ENCODE peak calls at places on chromosomes 13 and 19, in eight cellular contexts. One of them, this sample, is unnamed.

GRCh38 chr13:57632276-57633140 is 964 bp downstream of the PCDH17 start:
- DNase-seq in SK-N-SH: peak; percentile 54
- DNase-seq in GM23338: peak; percentile 65
- DNase-seq in PC-3: no peak
- DNase-seq in MM.1S: no peak
- DNase-seq in PC-9: no peak
- DNase-seq in HCT116: no peak
- DNase-seq in hepatocyte: peak; percentile 47
- DNase-seq in this sample: no peak

GRCh38 chr13:57123660-57124059 is 17.1 kb upstream of the PRR20A start:
- DNase-seq in SK-N-SH: no peak
- DNase-seq in GM23338: no peak
- DNase-seq in PC-3: no peak
- DNase-seq in MM.1S: no peak
- DNase-seq in PC-9: no peak
- DNase-seq in HCT116: no peak
- DNase-seq in hepatocyte: no peak
- DNase-seq in this sample: no peak

GRCh38 chr13:113305208-113305607 is 8.2 kb downstream of the LAMP1 start:
- DNase-seq in SK-N-SH: no peak
- DNase-seq in GM23338: no peak
- DNase-seq in PC-3: no peak
- DNase-seq in MM.1S: no peak
- DNase-seq in PC-9: peak; percentile 64
- DNase-seq in HCT116: no peak
- DNase-seq in hepatocyte: no peak
- DNase-seq in this sample: no peak

GRCh38 chr13:111145506-111145905 is 30.4 kb downstream of the ARHGEF7 start:
- DNase-seq in SK-N-SH: no peak
- DNase-seq in GM23338: no peak
- DNase-seq in PC-3: no peak
- DNase-seq in MM.1S: no peak
- DNase-seq in PC-9: no peak
- DNase-seq in HCT116: no peak
- DNase-seq in hepatocyte: no peak
- DNase-seq in this sample: no peak

GRCh38 chr19:3701200-3701599 is 932 bp upstream of the PIP5K1C start:
- DNase-seq in SK-N-SH: no peak
- DNase-seq in GM23338: no peak
- DNase-seq in PC-3: no peak
- DNase-seq in MM.1S: no peak
- DNase-seq in PC-9: no peak
- DNase-seq in HCT116: no peak
- DNase-seq in hepatocyte: no peak
- DNase-seq in this sample: no peak

GRCh38 chr13:26062853-26063444 is 11.1 kb upstream of the SHISA2 start:
- DNase-seq in SK-N-SH: peak; percentile 47
- DNase-seq in GM23338: peak; percentile 74
- DNase-seq in PC-3: peak; percentile 76
- DNase-seq in MM.1S: peak; percentile 44
- DNase-seq in PC-9: no peak
- DNase-seq in HCT116: peak; percentile 31
- DNase-seq in hepatocyte: peak; percentile 66
- DNase-seq in this sample: peak; percentile 50

GRCh38 chr19:45187421-45188100 is 9.0 kb downstream of the BLOC1S3 start:
- DNase-seq in SK-N-SH: peak; percentile 67
- DNase-seq in GM23338: peak; percentile 93
- DNase-seq in PC-3: peak; percentile 14
- DNase-seq in MM.1S: peak; percentile 61
- DNase-seq in PC-9: no peak
- DNase-seq in HCT116: no peak
- DNase-seq in hepatocyte: peak; percentile 61
- DNase-seq in this sample: peak; percentile 83

GRCh38 chr19:15622991-15623390 is 8.0 kb downstream of the CYP4F8 start:
- DNase-seq in SK-N-SH: no peak
- DNase-seq in GM23338: no peak
- DNase-seq in PC-3: peak; percentile 38
- DNase-seq in MM.1S: no peak
- DNase-seq in PC-9: peak; percentile 70
- DNase-seq in HCT116: no peak
- DNase-seq in hepatocyte: no peak
- DNase-seq in this sample: no peak

GRCh38 chr13:41960195-41960699 is 662 bp downstream of the VWA8 start:
- DNase-seq in SK-N-SH: no peak
- DNase-seq in GM23338: peak; percentile 35
- DNase-seq in PC-3: peak; percentile 9
- DNase-seq in MM.1S: peak; percentile 11
- DNase-seq in PC-9: no peak
- DNase-seq in HCT116: no peak
- DNase-seq in hepatocyte: peak; percentile 31
- DNase-seq in this sample: peak; percentile 41

GRCh38 chr13:33150146-33150545 is 133.9 kb downstream of the KL start:
- DNase-seq in SK-N-SH: no peak
- DNase-seq in GM23338: no peak
- DNase-seq in PC-3: peak; percentile 56
- DNase-seq in MM.1S: no peak
- DNase-seq in PC-9: no peak
- DNase-seq in HCT116: no peak
- DNase-seq in hepatocyte: no peak
- DNase-seq in this sample: no peak

DNA sequence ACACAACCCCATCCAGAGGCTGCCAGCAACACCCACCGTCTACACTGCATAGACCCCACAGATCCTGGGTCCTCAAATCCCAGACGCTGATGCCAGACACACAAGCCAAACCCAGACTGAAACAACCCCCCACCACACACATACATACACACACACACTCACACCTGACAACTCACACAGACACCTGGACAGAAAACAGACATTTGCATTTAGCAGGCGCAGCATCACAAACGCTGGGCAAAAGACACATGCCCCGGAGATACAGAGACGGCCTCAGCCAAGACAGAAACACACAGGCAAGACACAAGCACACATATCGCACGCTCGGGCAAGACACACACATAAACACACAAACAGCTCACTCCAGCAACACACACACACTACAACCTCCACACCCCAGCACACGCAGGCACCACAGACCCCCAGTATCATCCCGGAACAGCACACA is 1.3 kb downstream of the BBC3 start:
- DNase-seq in SK-N-SH: peak; percentile 26
- DNase-seq in GM23338: no peak
- DNase-seq in PC-3: peak; percentile 22
- DNase-seq in MM.1S: peak; percentile 37
- DNase-seq in PC-9: peak; percentile 35
- DNase-seq in HCT116: no peak
- DNase-seq in hepatocyte: peak; percentile 39
- DNase-seq in this sample: peak; percentile 61
- H3K4me2 ChIP-seq in SK-N-SH: peak overlapping the region; percentile 96
- H3K4me2 ChIP-seq in GM23338: peak overlapping the region; percentile 95
- H3K4me2 ChIP-seq in PC-3: peak overlapping the region; percentile 97
- H3K4me2 ChIP-seq in MM.1S: peak overlapping the region; percentile 98
- H3K4me2 ChIP-seq in PC-9: peak overlapping the region; percentile 90
- H3K4me2 ChIP-seq in HCT116: peak overlapping the region; percentile 100
- H3K4me2 ChIP-seq in hepatocyte: peak overlapping the region; percentile 98
- H3K4me2 ChIP-seq in this sample: peak overlapping the region; percentile 99

DNA sequence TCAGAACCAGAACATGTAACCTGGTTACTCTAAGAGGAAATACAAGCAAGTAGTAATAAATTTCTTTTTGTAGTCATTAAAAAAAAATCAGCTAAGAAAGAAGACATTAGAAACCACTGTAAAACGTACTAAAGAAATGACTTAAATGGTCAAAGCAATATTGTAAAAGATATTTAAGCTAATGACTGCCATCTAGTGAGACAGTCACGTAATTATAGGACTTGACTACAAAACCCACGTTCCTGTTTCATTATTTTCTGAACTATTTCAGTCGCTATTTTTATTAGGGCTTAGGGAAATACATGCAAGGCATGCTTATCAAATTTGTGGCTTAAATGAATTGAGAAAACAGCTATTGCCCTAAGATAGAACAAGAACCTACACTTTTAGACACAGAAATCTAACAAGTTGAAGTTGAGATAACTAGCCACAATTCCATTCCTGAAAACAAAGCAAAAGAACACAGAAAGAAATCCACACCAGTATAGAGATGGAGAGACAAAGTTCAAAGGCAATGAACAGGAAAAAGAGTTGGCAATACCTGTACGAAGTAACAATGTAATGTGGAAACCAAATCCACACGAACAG is 17.9 kb downstream of the ALG5 start:
- DNase-seq in SK-N-SH: peak; percentile 50
- DNase-seq in GM23338: peak; percentile 56
- DNase-seq in PC-3: peak; percentile 62
- DNase-seq in MM.1S: peak; percentile 19
- DNase-seq in PC-9: no peak
- DNase-seq in HCT116: no peak
- DNase-seq in hepatocyte: peak; percentile 55
- DNase-seq in this sample: peak; percentile 76
- TF ChIP-seq CTCF in SK-N-SH: peak; percentile 75
- TF ChIP-seq CTCF in GM23338: peak; percentile 62
- TF ChIP-seq CTCF in PC-3: peak; percentile 67
- TF ChIP-seq CTCF in MM.1S: peak; percentile 28
- TF ChIP-seq CTCF in PC-9: peak; percentile 74
- TF ChIP-seq CTCF in HCT116: peak; percentile 63
- TF ChIP-seq CTCF in hepatocyte: peak; percentile 68
- TF ChIP-seq CTCF in this sample: peak; percentile 92

GRCh38 chr19:29401712-29402421 is 123.9 kb upstream of the VSTM2B start:
- DNase-seq in SK-N-SH: no peak
- DNase-seq in GM23338: no peak
- DNase-seq in PC-3: no peak
- DNase-seq in MM.1S: no peak
- DNase-seq in PC-9: no peak
- DNase-seq in HCT116: no peak
- DNase-seq in hepatocyte: no peak
- DNase-seq in this sample: no peak
- H3K9me2 ChIP-seq in SK-N-SH: no peaks in the 10 kb centered on the region
- H3K9me2 ChIP-seq in GM23338: no peaks in the 10 kb centered on the region
- H3K9me2 ChIP-seq in PC-3: no peaks in the 10 kb centered on the region
- H3K9me2 ChIP-seq in MM.1S: no peaks in the 10 kb centered on the region
- H3K9me2 ChIP-seq in PC-9: no peaks in the 10 kb centered on the region
- H3K9me2 ChIP-seq in HCT116: no peaks in the 10 kb centered on the region
- H3K9me2 ChIP-seq in hepatocyte: no peaks in the 10 kb centered on the region
- H3K9me2 ChIP-seq in this sample: no peaks in the 10 kb centered on the region

GRCh38 chr13:107866007-107866665 is 349.2 kb downstream of the LIG4 start:
- DNase-seq in SK-N-SH: peak; percentile 77
- DNase-seq in GM23338: peak; percentile 63
- DNase-seq in PC-3: peak; percentile 43
- DNase-seq in MM.1S: no peak
- DNase-seq in PC-9: no peak
- DNase-seq in HCT116: no peak
- DNase-seq in hepatocyte: peak; percentile 48
- DNase-seq in this sample: no peak

GRCh38 chr13:107865643-107866006 is 349.7 kb downstream of the LIG4 start:
- DNase-seq in SK-N-SH: no peak
- DNase-seq in GM23338: no peak
- DNase-seq in PC-3: no peak
- DNase-seq in MM.1S: no peak
- DNase-seq in PC-9: no peak
- DNase-seq in HCT116: no peak
- DNase-seq in hepatocyte: no peak
- DNase-seq in this sample: no peak

GRCh38 chr13:107867701-107868661 is 347.4 kb downstream of the LIG4 start:
- DNase-seq in SK-N-SH: peak; percentile 87
- DNase-seq in GM23338: peak; percentile 83
- DNase-seq in PC-3: peak; percentile 61
- DNase-seq in MM.1S: no peak
- DNase-seq in PC-9: no peak
- DNase-seq in HCT116: no peak
- DNase-seq in hepatocyte: peak; percentile 76
- DNase-seq in this sample: no peak

GRCh38 chr13:107864543-107865460 is 350.5 kb downstream of the LIG4 start:
- DNase-seq in SK-N-SH: peak; percentile 29
- DNase-seq in GM23338: peak; percentile 90
- DNase-seq in PC-3: peak; percentile 82
- DNase-seq in MM.1S: peak; percentile 53
- DNase-seq in PC-9: no peak
- DNase-seq in HCT116: no peak
- DNase-seq in hepatocyte: peak; percentile 84
- DNase-seq in this sample: peak; percentile 1

DNA sequence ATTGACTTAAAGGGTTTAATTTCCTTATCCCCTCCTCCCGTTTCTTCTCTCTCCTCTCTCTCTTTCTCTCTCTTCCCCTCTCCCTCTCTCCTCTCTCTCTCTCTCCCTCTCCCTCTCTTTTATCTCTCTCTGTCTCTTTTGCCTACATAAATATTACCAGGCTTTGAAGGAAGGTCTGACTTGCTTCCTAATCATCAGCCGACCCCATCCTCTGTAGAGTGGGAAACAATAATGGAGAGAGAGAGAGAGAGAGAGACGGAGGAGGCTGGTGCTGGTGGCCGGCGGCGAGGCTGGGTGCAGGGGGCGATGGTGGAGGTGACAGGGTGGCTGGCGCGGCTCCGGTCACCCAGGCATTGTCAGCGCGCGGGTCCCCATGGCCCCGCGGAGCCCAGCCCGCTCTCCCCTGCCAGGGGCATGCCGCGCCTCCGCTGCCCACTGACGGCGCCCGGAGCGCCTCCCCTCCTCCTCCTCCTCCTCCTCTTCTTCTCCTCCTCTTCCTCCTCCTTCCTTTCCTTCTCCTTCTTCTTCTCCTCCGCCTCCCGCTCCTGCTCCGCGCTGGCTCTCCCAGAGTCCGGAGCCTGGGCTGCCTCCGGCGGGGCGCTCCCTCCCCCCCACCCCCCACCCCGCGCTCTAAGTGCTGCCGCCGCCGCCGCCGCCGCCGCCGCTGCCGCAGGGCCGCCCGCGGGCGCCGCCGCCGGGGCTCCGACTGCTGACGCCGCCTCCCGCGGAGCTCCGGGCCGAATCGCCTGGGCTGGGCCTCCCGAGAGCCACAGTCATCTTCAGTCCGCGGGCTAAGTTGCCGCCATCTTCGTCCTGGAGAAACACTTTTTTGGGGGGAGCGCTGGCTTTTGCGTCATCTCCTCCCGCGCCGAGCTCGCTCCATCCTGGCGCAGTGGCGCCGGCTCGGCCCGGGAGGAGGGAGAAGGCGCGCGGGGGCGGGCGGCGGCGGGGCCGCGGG is 348.4 kb downstream of the LIG4 start:
- DNase-seq in SK-N-SH: peak; percentile 80
- DNase-seq in GM23338: peak; percentile 64
- DNase-seq in PC-3: peak; percentile 46
- DNase-seq in MM.1S: no peak
- DNase-seq in PC-9: no peak
- DNase-seq in HCT116: no peak
- DNase-seq in hepatocyte: peak; percentile 61
- DNase-seq in this sample: no peak
- H3K4me2 ChIP-seq in SK-N-SH: peak overlapping the region; percentile 75
- H3K4me2 ChIP-seq in GM23338: peak overlapping the region; percentile 96
- H3K4me2 ChIP-seq in PC-3: peak overlapping the region; percentile 99
- H3K4me2 ChIP-seq in MM.1S: no peak overlapping the region
- H3K4me2 ChIP-seq in PC-9: peak overlapping the region; percentile 83
- H3K4me2 ChIP-seq in HCT116: no peak overlapping the region
- H3K4me2 ChIP-seq in hepatocyte: peak overlapping the region; percentile 95
- H3K4me2 ChIP-seq in this sample: no peak overlapping the region

This sample was measured in OCI-LY7.